ENCODE peak calls at places on chromosomes 7 and 10, in four cellular contexts. D is uterus, Z is endothelial cell of umbilical vein, H is HepG2. G is an unnamed sample.

GRCh38 chr10:15141136-15142067 is 27.1 kb downstream of the NMT2 start:
- DNase-seq in D (no peak), Z (no peak), H (peak; percentile 20), G (no peak)

GRCh38 chr10:61176428-61176827 is 232.4 kb upstream of the RHOBTB1 start:
- DNase-seq in D (no peak), Z (no peak), H (no peak), G (no peak)

GRCh38 chr10:31143331-31143935 is 111.8 kb upstream of the ZNF438 start:
- DNase-seq in D (no peak), Z (no peak), H (no peak), G (no peak)

GRCh38 chr10:91210435-91210834 is 10.0 kb upstream of the PCGF5 start:
- DNase-seq in D (no peak), Z (no peak), H (peak; percentile 42), G (peak; percentile 81)

GRCh38 chr7:80324032-80324431 is 187.8 kb downstream of the GNAT3 start:
- DNase-seq in D (no peak), Z (peak; percentile 37), H (no peak), G (no peak)

GRCh38 chr10:44986670-44987069 is 8.1 kb upstream of the DEPP1 start:
- DNase-seq in D (no peak), Z (no peak), H (no peak), G (no peak)

GRCh38 chr10:94500063-94500462 is 45.5 kb upstream of the HELLS start:
- DNase-seq in D (no peak), Z (no peak), H (peak; percentile 10), G (no peak)

GRCh38 chr7:120951826-120952225 is 1.2 kb downstream of the ING3 start:
- DNase-seq in D (no peak), Z (no peak), H (no peak), G (no peak)

GRCh38 chr7:19144661-19145428 is at the start of gene FERD3L:
- DNase-seq in D (no peak), Z (no peak), H (no peak), G (peak; percentile 68)

GRCh38 chr10:73655257-73655989 is 406 bp downstream of the SYNPO2L start:
- DNase-seq in D (no peak), Z (no peak), H (no peak), G (no peak)

GRCh38 chr10:125514206-125515162 is 168.5 kb downstream of the TEX36 start:
- DNase-seq in D (no peak), Z (no peak), H (no peak), G (no peak)

GRCh38 chr7:81690251-81690650 is 79.6 kb downstream of the HGF start:
- DNase-seq in D (no peak), Z (no peak), H (no peak), G (no peak)

GRCh38 chr7:158549176-158549833 is 38.3 kb downstream of the PTPRN2 start:
- DNase-seq in D (peak; percentile 52), Z (no peak), H (no peak), G (peak; percentile 75)

GRCh38 chr7:47513741-47514241 is 68.1 kb downstream of the TNS3 start:
- DNase-seq in D (peak; percentile 47), Z (no peak), H (no peak), G (peak; percentile 68)

GRCh38 chr10:122656308-122656705 is 43.3 kb downstream of the C10orf120 start:
- DNase-seq in D (no peak), Z (no peak), H (no peak), G (no peak)

GRCh38 chr7:17844514-17845196 is 95.6 kb downstream of the SNX13 start:
- DNase-seq in D (no peak), Z (no peak), H (no peak), G (no peak)

GRCh38 chr10:26770069-26770468 is 72.6 kb downstream of the PDSS1 start:
- DNase-seq in D (no peak), Z (no peak), H (no peak), G (no peak)

GRCh38 chr7:140084972-140085371 is 22.2 kb upstream of the PARP12 start:
- DNase-seq in D (no peak), Z (peak; percentile 13), H (no peak), G (peak; percentile 85)

GRCh38 chr7:158812684-158813083 is 16.6 kb downstream of the ESYT2 start:
- DNase-seq in D (no peak), Z (no peak), H (no peak), G (no peak)

GRCh38 chr7:39493929-39494328 is 72.3 kb upstream of the YAE1 start:
- DNase-seq in D (no peak), Z (no peak), H (no peak), G (no peak)

GRCh38 chr10:12357525-12358151 is 8.3 kb downstream of the CAMK1D start:
- DNase-seq in D (no peak), Z (no peak), H (no peak), G (no peak)

GRCh38 chr10:129631011-129631410 is 164.0 kb downstream of the MGMT start:
- DNase-seq in D (no peak), Z (no peak), H (no peak), G (no peak)

GRCh38 chr7:45984386-45985295 is 63.6 kb upstream of the IGFBP3 start:
- DNase-seq in D (no peak), Z (no peak), H (peak; percentile 25), G (no peak)

GRCh38 chr7:14495633-14496032 is 406.9 kb downstream of the DGKB start:
- DNase-seq in D (no peak), Z (no peak), H (no peak), G (no peak)

GRCh38 chr10:83545901-83546391 is 593.4 kb upstream of the GHITM start:
- DNase-seq in D (no peak), Z (peak; percentile 83), H (no peak), G (no peak)

GRCh38 chr10:117320050-117320665 is 55.1 kb downstream of the PDZD8 start:
- DNase-seq in D (no peak), Z (peak; percentile 37), H (peak; percentile 23), G (no peak)

GRCh38 chr7:42886129-42886528 is 25.7 kb downstream of the C7orf25 start:
- DNase-seq in D (no peak), Z (no peak), H (no peak), G (no peak)

GRCh38 chr10:33334170-33334838 is at the start of gene NRP1:
- DNase-seq in D (peak; percentile 27), Z (peak; percentile 64), H (no peak), G (peak; percentile 78)

GRCh38 chr7:95054386-95054785 is 147.0 kb downstream of the PPP1R9A start:
- DNase-seq in D (no peak), Z (no peak), H (no peak), G (no peak)

GRCh38 chr10:47330804-47331203 is 8.6 kb downstream of the GDF2 start:
- DNase-seq in D (no peak), Z (no peak), H (no peak), G (no peak)

GRCh38 chr10:22712246-22712958 is 2.0 kb downstream of the PIP4K2A start:
- DNase-seq in D (no peak), Z (peak; percentile 5), H (no peak), G (no peak)

GRCh38 chr7:139772115-139772514 is 5.7 kb downstream of the HIPK2 start:
- DNase-seq in D (no peak), Z (no peak), H (peak; percentile 65), G (no peak)

GRCh38 chr10:4073912-4074311 is 288.9 kb upstream of the KLF6 start:
- DNase-seq in D (no peak), Z (peak; percentile 64), H (no peak), G (no peak)

GRCh38 chr10:32318476-32318896 is 28.5 kb downstream of the EPC1 start:
- DNase-seq in D (no peak), Z (no peak), H (no peak), G (no peak)

GRCh38 chr7:65978891-65979582 is 3.0 kb downstream of the GUSB start:
- DNase-seq in D (no peak), Z (no peak), H (no peak), G (peak; percentile 76)

GRCh38 chr7:5635461-5636445 is 145.7 kb downstream of the RNF216 start:
- DNase-seq in D (no peak), Z (peak; percentile 26), H (peak; percentile 57), G (peak; percentile 33)

GRCh38 chr10:31709028-31709427 is 219.6 kb downstream of the ARHGAP12 start:
- DNase-seq in D (no peak), Z (peak; percentile 60), H (no peak), G (no peak)

GRCh38 chr10:122348512-122348911 is 26.0 kb upstream of the PLEKHA1 start:
- DNase-seq in D (no peak), Z (no peak), H (no peak), G (no peak)

GRCh38 chr7:93117327-93117726 is 452 bp downstream of the SAMD9 start:
- DNase-seq in D (no peak), Z (no peak), H (no peak), G (no peak)

DNA sequence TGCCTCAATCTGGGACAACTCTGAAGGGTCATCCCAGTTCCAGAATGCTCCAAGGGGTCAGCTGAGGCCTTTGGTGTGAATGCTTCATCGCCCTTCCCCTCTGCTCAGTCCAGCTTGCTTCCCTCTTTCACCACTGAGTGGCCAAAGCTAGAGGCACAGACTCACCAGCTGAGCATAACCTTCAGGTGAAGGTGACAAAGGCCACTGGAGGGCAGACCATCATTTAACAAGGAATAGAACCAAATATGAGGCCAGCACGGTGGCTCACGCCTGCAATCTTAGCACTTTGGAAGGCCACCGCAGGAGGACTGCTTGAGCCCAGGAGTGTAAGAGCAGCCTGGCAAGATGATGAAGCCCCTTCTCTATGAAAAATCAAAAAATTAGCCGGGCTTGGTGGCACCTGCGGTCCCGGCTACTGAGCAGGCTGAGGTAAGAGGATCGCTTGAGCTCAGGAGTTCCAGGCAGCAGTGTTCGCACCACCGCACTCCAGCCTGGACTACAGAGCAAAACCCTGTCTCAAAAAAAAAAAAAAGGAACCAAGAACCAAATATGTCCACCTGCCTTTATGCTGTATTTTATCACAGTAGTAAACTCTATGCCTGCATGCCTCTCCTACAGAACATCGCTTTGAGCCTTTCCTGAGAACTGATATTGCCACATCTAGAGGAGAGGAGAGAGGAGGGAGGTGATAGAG is 13.4 kb downstream of the PRKAG2 start:
- DNase-seq in D (no peak), Z (no peak), H (peak; percentile 50), G (peak; percentile 36)
- TF ChIP-seq CTCF in D (no peak), Z (no peak), H (peak; percentile 67), G (no peak)

DNA sequence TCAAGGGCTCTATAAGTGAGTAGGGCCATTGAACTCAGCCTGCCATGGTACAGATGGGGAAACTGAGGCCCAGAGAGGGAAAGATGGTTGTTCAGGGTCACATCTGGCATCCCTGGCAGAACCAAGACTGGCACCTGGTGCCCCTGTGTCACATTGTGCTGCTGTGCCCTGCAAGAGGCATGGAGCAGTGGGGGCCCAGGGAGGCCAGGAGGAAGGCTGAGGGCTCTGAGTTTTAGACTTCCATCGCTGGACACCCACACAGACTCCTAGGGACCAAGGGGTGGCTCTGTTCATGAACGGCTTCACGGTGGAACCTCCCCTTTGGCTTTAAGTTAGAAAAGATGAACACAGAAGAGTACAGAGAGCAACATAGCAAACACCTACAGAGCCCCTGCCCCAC is 66.7 kb upstream of the AQP1 start:
- DNase-seq in D (no peak), Z (no peak), H (no peak), G (no peak)
- H3K4me1 ChIP-seq in D (no peaks in the 10 kb centered on the region), Z (peaks cover 26% of the 10 kb centered on the region), H (no peaks in the 10 kb centered on the region), G (peaks cover 2% of the 10 kb centered on the region)

GRCh38 chr10:101031796-101032636 is 982 bp downstream of the SFXN3 start:
- DNase-seq in D (peak; percentile 78), Z (no peak), H (peak; percentile 49), G (peak; percentile 97)
- TF ChIP-seq POLR2A in D (peak; percentile 72), Z (no peak), H (no peak), G (no peak)

DNA sequence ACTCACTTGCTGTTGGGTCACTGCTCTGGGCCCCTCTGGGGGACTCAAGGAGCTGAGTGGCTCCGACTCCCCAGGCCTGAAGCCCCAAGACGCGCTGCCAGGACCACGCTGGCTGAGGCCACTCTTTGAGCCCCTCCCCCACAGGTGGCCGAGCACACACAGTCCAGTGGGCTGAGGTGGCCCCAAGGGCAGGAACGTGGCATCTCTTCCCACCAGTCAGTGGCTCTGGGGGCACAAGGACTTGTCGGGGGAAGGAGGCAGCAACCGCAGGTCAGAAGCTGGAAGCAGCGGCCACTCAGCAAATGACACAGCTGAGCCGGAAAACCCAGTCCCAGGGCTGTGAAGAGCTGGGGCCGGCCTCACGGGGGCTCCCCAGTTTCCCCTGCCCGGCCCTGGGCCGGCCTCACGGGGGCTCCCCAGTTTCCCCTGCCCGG is 24.1 kb downstream of the GRIFIN start:
- DNase-seq in D (no peak), Z (no peak), H (peak; percentile 20), G (peak; percentile 78)
- TF ChIP-seq CTCF in D (no peak), Z (no peak), H (no peak), G (no peak)